ENCODE peak calls at places on chromosomes 3 and 15, in eight cellular contexts. T, X, D, P, C, N, A and Q are unnamed samples.

GRCh38 chr3:41900265-41900664 is 61.6 kb downstream of the ULK4 start:
- DNase-seq in T (no peak), X (no peak), D (no peak), P (no peak), C (no peak), N (no peak), A (no peak), Q (no peak)

GRCh38 chr3:74267583-74268184 is 346.8 kb downstream of the CNTN3 start:
- DNase-seq in T (no peak), X (peak; percentile 36), D (peak; percentile 19), P (no peak), C (peak; percentile 24), N (peak; percentile 20), A (no peak), Q (peak; percentile 20)

GRCh38 chr3:10547841-10548783 is 42.7 kb upstream of the ATP2B2 start:
- DNase-seq in T (no peak), X (no peak), D (no peak), P (no peak), C (no peak), N (peak; percentile 4), A (no peak), Q (no peak)

GRCh38 chr15:98537516-98538060 is 110.8 kb upstream of the IGF1R start:
- DNase-seq in T (no peak), X (no peak), D (no peak), P (no peak), C (no peak), N (no peak), A (no peak), Q (no peak)

GRCh38 chr3:52208556-52208955 is 10.6 kb downstream of the ALAS1 start:
- DNase-seq in T (no peak), X (no peak), D (no peak), P (no peak), C (no peak), N (no peak), A (no peak), Q (no peak)

GRCh38 chr15:63818191-63818590 is 15.6 kb downstream of the HERC1 start:
- DNase-seq in T (no peak), X (no peak), D (no peak), P (no peak), C (no peak), N (no peak), A (no peak), Q (no peak)

GRCh38 chr3:48595526-48596121 is 495 bp upstream of the COL7A1 start:
- DNase-seq in T (no peak), X (no peak), D (peak; percentile 76), P (no peak), C (no peak), N (no peak), A (peak; percentile 85), Q (peak; percentile 48)

GRCh38 chr3:136255672-136256406 is 5.7 kb downstream of the PCCB start:
- DNase-seq in T (no peak), X (no peak), D (no peak), P (no peak), C (no peak), N (no peak), A (no peak), Q (no peak)

GRCh38 chr15:63093486-63094205 is 28.0 kb upstream of the LACTB start:
- DNase-seq in T (peak; percentile 85), X (peak; percentile 81), D (peak; percentile 86), P (peak; percentile 65), C (peak; percentile 85), N (peak; percentile 82), A (peak; percentile 89), Q (peak; percentile 52)

GRCh38 chr3:99394831-99395733 is 243.3 kb upstream of the COL8A1 start:
- DNase-seq in T (no peak), X (no peak), D (no peak), P (no peak), C (no peak), N (no peak), A (peak; percentile 11), Q (peak; percentile 52)

GRCh38 chr3:194178693-194179092 is 42.7 kb downstream of the HES1 start:
- DNase-seq in T (no peak), X (no peak), D (no peak), P (no peak), C (no peak), N (no peak), A (no peak), Q (no peak)

GRCh38 chr3:53846134-53846850 is at the start of the genes CHDH and IL17RB:
- DNase-seq in T (peak; percentile 36), X (peak; percentile 40), D (peak; percentile 76), P (peak; percentile 30), C (no peak), N (peak; percentile 33), A (peak; percentile 85), Q (no peak)

GRCh38 chr3:142394921-142395622 is 52.8 kb downstream of the XRN1 start:
- DNase-seq in T (no peak), X (no peak), D (no peak), P (no peak), C (no peak), N (no peak), A (no peak), Q (no peak)

GRCh38 chr15:41797194-41797593 is 22.9 kb downstream of the MAPKBP1 start:
- DNase-seq in T (no peak), X (no peak), D (no peak), P (no peak), C (no peak), N (no peak), A (no peak), Q (no peak)